ENCODE peak calls at places on chromosomes 16 and 17, in ten cellular contexts. T is stimulated activated CD4-positive, alpha-beta T cell treated with anti-CD3 and anti-CD28 coated beads, Interleukin-12 subunit alpha, Interleukin-12 subunit beta, amount 100 ng/mL, for 24 hours; E is H54; C is tibial nerve; R is lung microvascular endothelial cell; K is T-cell; Z is cardiac fibroblast; B is NCI-H526 treated with DMSO at 0.1 percent for 48 hours; N is BE2C; J is activated CD4-positive, CD25-positive, alpha-beta regulatory T cell treated with anti-CD3 and anti-CD28 coated beads, Interleukin-2, amount 50 U/mL, for 16 hours. Q is an unnamed sample.

GRCh38 chr16:26454102-26454501 is 612.6 kb upstream of the C16orf82 start:
- DNase-seq in C (no peak), R (no peak), B (no peak), T (no peak), K (no peak), E (no peak), N (no peak), Z (no peak), J (no peak), Q (peak)

GRCh38 chr16:4324871-4325740 is 9.2 kb downstream of the GLIS2 start:
- DNase-seq in E (no peak), J (no peak), B (no peak), T (no peak), Z (no peak), R (no peak), N (no peak), K (no peak), C (no peak), Q (no peak)

GRCh38 chr17:81440511-81441244 is 45.4 kb downstream of the BAHCC1 start:
- DNase-seq in B (peak), R (peak), J (no peak), E (no peak), Z (no peak), N (peak), C (no peak), T (no peak), K (no peak), Q (peak)

GRCh38 chr16:50043358-50043757 is 18.3 kb downstream of the CNEP1R1 start:
- DNase-seq in E (no peak), K (no peak), T (no peak), B (no peak), N (no peak), Z (no peak), C (no peak), J (no peak), R (no peak), Q (no peak)

GRCh38 chr17:78174332-78174869 is 6.0 kb downstream of the SYNGR2 start:
- DNase-seq in R (peak), K (no peak), C (peak), N (no peak), E (no peak), B (no peak), J (no peak), Z (no peak), T (no peak), Q (no peak)

GRCh38 chr17:83151442-83152220 is 72.2 kb downstream of the METRNL start:
- DNase-seq in K (no peak), R (no peak), Z (peak), B (no peak), T (no peak), J (no peak), C (no peak), N (no peak), E (no peak), Q (no peak)

GRCh38 chr16:11781773-11782172 is 15.3 kb downstream of the ZC3H7A start:
- DNase-seq in T (no peak), J (no peak), B (peak), N (peak), E (no peak), K (no peak), C (no peak), Z (no peak), R (peak), Q (peak)

GRCh38 chr17:7133424-7133823 is 18.8 kb upstream of the ASGR2 start:
- DNase-seq in T (peak), K (peak), N (no peak), R (no peak), Z (peak), J (no peak), B (no peak), E (no peak), C (no peak), Q (peak)

GRCh38 chr16:8589293-8590160 is 784 bp downstream of the TMEM114 start:
- DNase-seq in C (no peak), K (no peak), R (no peak), T (no peak), B (no peak), E (no peak), Z (no peak), N (no peak), J (no peak), Q (no peak)

GRCh38 chr16:82732461-82732860 is 105.7 kb downstream of the CDH13 start:
- DNase-seq in J (no peak), Z (peak), K (no peak), C (no peak), B (no peak), E (no peak), R (no peak), N (no peak), T (no peak), Q (no peak)

GRCh38 chr17:56653877-56654276 is 60.4 kb downstream of the NOG start:
- DNase-seq in J (peak), T (peak), K (peak), R (peak), B (no peak), C (no peak), N (no peak), Z (peak), E (peak), Q (peak)

GRCh38 chr17:57652811-57653210 is 92.3 kb downstream of the CCDC182 start:
- DNase-seq in K (no peak), T (no peak), N (no peak), B (no peak), C (no peak), R (no peak), Z (no peak), E (no peak), J (no peak), Q (no peak)

GRCh38 chr17:28547623-28548416 is 4.6 kb downstream of the UNC119 start:
- DNase-seq in Z (peak), B (peak), J (peak), R (peak), E (peak), N (peak), T (peak), C (peak), K (peak), Q (peak)

GRCh38 chr17:76529224-76529642 is 8.3 kb downstream of the CYGB start:
- DNase-seq in T (no peak), C (peak), B (no peak), N (peak), J (no peak), K (no peak), R (peak), Z (peak), E (no peak), Q (no peak)

GRCh38 chr17:74925242-74925641 is 1.2 kb downstream of the OTOP2 start:
- DNase-seq in B (no peak), C (no peak), N (no peak), E (no peak), J (no peak), Z (no peak), R (no peak), T (no peak), K (no peak), Q (no peak)

GRCh38 chr16:20868890-20869289 is 31.3 kb downstream of the DCUN1D3 start:
- DNase-seq in E (peak), B (no peak), C (peak), R (peak), Z (peak), N (peak), K (no peak), T (no peak), J (no peak), Q (no peak)

GRCh38 chr17:4206945-4207344 is 56.8 kb downstream of the ANKFY1 start:
- DNase-seq in K (no peak), T (no peak), E (no peak), R (no peak), C (no peak), N (no peak), Z (peak), J (no peak), B (no peak), Q (no peak)

GRCh38 chr16:88455610-88456355 is 2.7 kb downstream of the ZFPM1 start:
- DNase-seq in T (peak), B (no peak), E (peak), J (peak), R (peak), N (no peak), K (peak), C (no peak), Z (peak), Q (peak)

GRCh38 chr16:11129378-11129781 is 126.6 kb downstream of the SOCS1 start:
- DNase-seq in K (no peak), Z (peak), N (peak), C (no peak), R (no peak), B (no peak), J (no peak), E (no peak), T (no peak), Q (no peak)

GRCh38 chr17:10119203-10120112 is 78.9 kb downstream of the GAS7 start:
- DNase-seq in J (no peak), B (peak), Z (no peak), N (no peak), R (no peak), E (no peak), K (no peak), T (no peak), C (no peak), Q (no peak)

GRCh38 chr16:31351246-31351936 is 3.6 kb upstream of the ITGAX start:
- DNase-seq in J (no peak), R (no peak), Z (no peak), T (no peak), E (no peak), K (no peak), N (no peak), C (no peak), B (no peak), Q (no peak)

GRCh38 chr17:47692137-47692894 is 1.6 kb upstream of the TBKBP1 start:
- DNase-seq in K (no peak), T (no peak), B (no peak), J (no peak), R (peak), C (no peak), Z (no peak), N (no peak), E (peak), Q (peak)

GRCh38 chr16:24074574-24074973 is 181.6 kb upstream of the CACNG3 start:
- DNase-seq in R (no peak), N (no peak), K (no peak), T (no peak), Z (no peak), C (no peak), E (no peak), J (no peak), B (no peak), Q (peak)

GRCh38 chr16:89112377-89113151 is 18.9 kb downstream of the ACSF3 start:
- DNase-seq in J (no peak), E (no peak), T (no peak), K (no peak), B (no peak), C (no peak), Z (no peak), N (no peak), R (no peak), Q (no peak)

GRCh38 chr17:80981062-80981902 is 10.4 kb upstream of the CHMP6 start:
- DNase-seq in N (peak), J (no peak), Z (no peak), R (no peak), K (peak), C (no peak), T (no peak), B (no peak), E (no peak), Q (no peak)

GRCh38 chr16:11597268-11597690 is 10.6 kb upstream of the LITAF start:
- DNase-seq in K (no peak), B (no peak), Z (peak), R (no peak), N (no peak), E (no peak), J (no peak), C (no peak), T (no peak), Q (no peak)

GRCh38 chr17:28204244-28204643 is 114.8 kb upstream of the TMEM97 start:
- DNase-seq in R (no peak), Z (no peak), T (no peak), B (no peak), N (no peak), J (no peak), C (no peak), E (no peak), K (no peak), Q (no peak)

GRCh38 chr17:63840591-63841349 is 1.7 kb downstream of the SMARCD2 start:
- DNase-seq in R (no peak), J (no peak), K (no peak), B (no peak), C (peak), Z (peak), N (no peak), T (no peak), E (no peak), Q (no peak)

GRCh38 chr16:28604186-28604565 is 5.7 kb downstream of the SULT1A1 start:
- DNase-seq in E (no peak), T (no peak), R (no peak), J (no peak), C (no peak), N (no peak), K (no peak), Z (no peak), B (no peak), Q (no peak)

GRCh38 chr17:60743812-60744211 is 66.2 kb downstream of the BCAS3 start:
- DNase-seq in T (no peak), R (peak), Z (peak), K (no peak), B (peak), C (no peak), J (no peak), N (no peak), E (no peak), Q (no peak)

GRCh38 chr16:25189305-25189704 is 27.4 kb upstream of the AQP8 start:
- DNase-seq in E (no peak), R (no peak), B (no peak), Z (no peak), N (no peak), T (no peak), K (no peak), J (no peak), C (no peak), Q (no peak)

GRCh38 chr16:82891918-82892317 is 265.1 kb downstream of the CDH13 start:
- DNase-seq in Z (no peak), K (no peak), E (no peak), R (no peak), N (no peak), C (no peak), T (no peak), J (no peak), B (no peak), Q (no peak)

GRCh38 chr16:28984619-28985135 is at the start of gene LAT:
- DNase-seq in K (peak), T (peak), E (peak), R (peak), C (no peak), N (no peak), Z (no peak), B (no peak), J (peak), Q (no peak)

GRCh38 chr17:787641-788221 is 5.6 kb downstream of the MRM3 start:
- DNase-seq in N (no peak), R (no peak), E (no peak), C (no peak), J (no peak), T (no peak), Z (no peak), K (no peak), B (no peak), Q (no peak)

GRCh38 chr17:79980246-79981043 is 55.2 kb downstream of the TBC1D16 start:
- DNase-seq in C (no peak), E (no peak), N (no peak), Z (no peak), K (no peak), B (no peak), J (no peak), T (no peak), R (no peak), Q (peak)